ENCODE peak calls at places on chromosomes 4 and X, in nine cellular contexts. One of them, this sample, is unnamed.
A peak's percentile ranks its signal among the peaks of the same experiment; 100 is the strongest.

GRCh38 chrX:139936259-139936658 is 3.4 kb upstream of the ATP11C start:
- DNase-seq in PC-3: peak; percentile 26
- DNase-seq in cardiac muscle cell: no peak
- DNase-seq in adrenal gland: no peak
- DNase-seq in left ventricle myocardium inferior: no peak
- DNase-seq in left lung: no peak
- DNase-seq in fibroblast of lung: no peak
- DNase-seq in GM23248: no peak
- DNase-seq in thoracic aorta: no peak
- DNase-seq in this sample: no peak

GRCh38 chr4:189304179-189304578 is 636.5 kb upstream of the FRG1 start:
- DNase-seq in PC-3: no peak
- DNase-seq in cardiac muscle cell: no peak
- DNase-seq in thoracic aorta: no peak
- DNase-seq in left lung: no peak
- DNase-seq in GM23248: no peak
- DNase-seq in fibroblast of lung: peak; percentile 55
- DNase-seq in left ventricle myocardium inferior: no peak
- DNase-seq in adrenal gland: no peak
- DNase-seq in this sample: no peak

GRCh38 chr4:141580523-141580922 is 55.9 kb upstream of the IL15 start:
- DNase-seq in left ventricle myocardium inferior: no peak
- DNase-seq in left lung: no peak
- DNase-seq in cardiac muscle cell: no peak
- DNase-seq in PC-3: no peak
- DNase-seq in fibroblast of lung: no peak
- DNase-seq in adrenal gland: no peak
- DNase-seq in GM23248: no peak
- DNase-seq in thoracic aorta: no peak
- DNase-seq in this sample: no peak

GRCh38 chrX:94045724-94046123 is 371.7 kb downstream of the FAM133A start:
- DNase-seq in fibroblast of lung: no peak
- DNase-seq in adrenal gland: no peak
- DNase-seq in cardiac muscle cell: no peak
- DNase-seq in PC-3: no peak
- DNase-seq in left lung: no peak
- DNase-seq in thoracic aorta: no peak
- DNase-seq in left ventricle myocardium inferior: no peak
- DNase-seq in GM23248: no peak
- DNase-seq in this sample: no peak

GRCh38 chr4:128830906-128831525 is 21.5 kb downstream of the JADE1 start:
- DNase-seq in left lung: no peak
- DNase-seq in GM23248: no peak
- DNase-seq in cardiac muscle cell: no peak
- DNase-seq in thoracic aorta: no peak
- DNase-seq in fibroblast of lung: no peak
- DNase-seq in left ventricle myocardium inferior: no peak
- DNase-seq in adrenal gland: no peak
- DNase-seq in PC-3: no peak
- DNase-seq in this sample: no peak

GRCh38 chr4:101283436-101283835 is 63.9 kb downstream of the PPP3CA start:
- DNase-seq in fibroblast of lung: no peak
- DNase-seq in left ventricle myocardium inferior: no peak
- DNase-seq in thoracic aorta: no peak
- DNase-seq in PC-3: no peak
- DNase-seq in GM23248: no peak
- DNase-seq in adrenal gland: no peak
- DNase-seq in left lung: no peak
- DNase-seq in cardiac muscle cell: no peak
- DNase-seq in this sample: no peak

GRCh38 chrX:49695276-49696180 is at the start of gene PAGE1:
- DNase-seq in left ventricle myocardium inferior: no peak
- DNase-seq in thoracic aorta: no peak
- DNase-seq in GM23248: no peak
- DNase-seq in PC-3: no peak
- DNase-seq in fibroblast of lung: no peak
- DNase-seq in cardiac muscle cell: no peak
- DNase-seq in adrenal gland: no peak
- DNase-seq in left lung: no peak
- DNase-seq in this sample: no peak

GRCh38 chr4:17260395-17260907 is 251.4 kb downstream of the QDPR start:
- DNase-seq in fibroblast of lung: no peak
- DNase-seq in left lung: no peak
- DNase-seq in PC-3: no peak
- DNase-seq in adrenal gland: no peak
- DNase-seq in GM23248: no peak
- DNase-seq in left ventricle myocardium inferior: no peak
- DNase-seq in thoracic aorta: no peak
- DNase-seq in cardiac muscle cell: no peak
- DNase-seq in this sample: no peak

GRCh38 chrX:119552508-119552907 is 12.7 kb downstream of the STEEP1 start:
- DNase-seq in PC-3: peak; percentile 83
- DNase-seq in thoracic aorta: no peak
- DNase-seq in adrenal gland: no peak
- DNase-seq in cardiac muscle cell: no peak
- DNase-seq in GM23248: peak; percentile 52
- DNase-seq in fibroblast of lung: peak; percentile 50
- DNase-seq in left lung: no peak
- DNase-seq in left ventricle myocardium inferior: no peak
- DNase-seq in this sample: no peak

GRCh38 chrX:23312136-23312535 is 22.5 kb upstream of the PTCHD1 start:
- DNase-seq in left lung: no peak
- DNase-seq in thoracic aorta: no peak
- DNase-seq in PC-3: no peak
- DNase-seq in adrenal gland: no peak
- DNase-seq in cardiac muscle cell: no peak
- DNase-seq in GM23248: no peak
- DNase-seq in fibroblast of lung: no peak
- DNase-seq in left ventricle myocardium inferior: no peak
- DNase-seq in this sample: no peak

GRCh38 chr4:8690811-8691775 is 98.5 kb downstream of the CPZ start:
- DNase-seq in adrenal gland: no peak
- DNase-seq in GM23248: no peak
- DNase-seq in thoracic aorta: no peak
- DNase-seq in cardiac muscle cell: no peak
- DNase-seq in fibroblast of lung: no peak
- DNase-seq in PC-3: no peak
- DNase-seq in left lung: no peak
- DNase-seq in left ventricle myocardium inferior: no peak
- DNase-seq in this sample: peak; percentile 69

GRCh38 chr4:181832305-181832704 is 410.9 kb upstream of the TENM3 start:
- DNase-seq in GM23248: no peak
- DNase-seq in left lung: no peak
- DNase-seq in adrenal gland: no peak
- DNase-seq in PC-3: no peak
- DNase-seq in thoracic aorta: no peak
- DNase-seq in fibroblast of lung: peak; percentile 15
- DNase-seq in left ventricle myocardium inferior: no peak
- DNase-seq in cardiac muscle cell: no peak
- DNase-seq in this sample: no peak

GRCh38 chr4:41668024-41668423 is 80.5 kb downstream of the PHOX2B start:
- DNase-seq in fibroblast of lung: no peak
- DNase-seq in GM23248: no peak
- DNase-seq in left lung: no peak
- DNase-seq in PC-3: no peak
- DNase-seq in thoracic aorta: no peak
- DNase-seq in left ventricle myocardium inferior: no peak
- DNase-seq in adrenal gland: no peak
- DNase-seq in cardiac muscle cell: no peak
- DNase-seq in this sample: no peak

GRCh38 chrX:136147966-136148365 is 633 bp downstream of the FHL1 start:
- DNase-seq in left ventricle myocardium inferior: no peak
- DNase-seq in PC-3: no peak
- DNase-seq in adrenal gland: peak; percentile 16
- DNase-seq in cardiac muscle cell: no peak
- DNase-seq in GM23248: no peak
- DNase-seq in left lung: no peak
- DNase-seq in thoracic aorta: no peak
- DNase-seq in fibroblast of lung: no peak
- DNase-seq in this sample: peak; percentile 73

GRCh38 chr4:16293205-16293860 is 67.1 kb upstream of the TAPT1 start:
- DNase-seq in fibroblast of lung: no peak
- DNase-seq in PC-3: no peak
- DNase-seq in left ventricle myocardium inferior: no peak
- DNase-seq in thoracic aorta: no peak
- DNase-seq in adrenal gland: no peak
- DNase-seq in cardiac muscle cell: no peak
- DNase-seq in GM23248: no peak
- DNase-seq in left lung: no peak
- DNase-seq in this sample: no peak

GRCh38 chr4:158170691-158171455 is 2.0 kb downstream of the GASK1B start:
- DNase-seq in fibroblast of lung: peak; percentile 34
- DNase-seq in cardiac muscle cell: no peak
- DNase-seq in PC-3: peak; percentile 53
- DNase-seq in GM23248: peak; percentile 61
- DNase-seq in thoracic aorta: peak; percentile 49
- DNase-seq in left ventricle myocardium inferior: peak; percentile 85
- DNase-seq in left lung: peak; percentile 86
- DNase-seq in adrenal gland: peak; percentile 85
- DNase-seq in this sample: peak; percentile 81

GRCh38 chrX:12349201-12349600 is 210.9 kb downstream of the FRMPD4 start:
- DNase-seq in PC-3: no peak
- DNase-seq in left ventricle myocardium inferior: no peak
- DNase-seq in cardiac muscle cell: no peak
- DNase-seq in fibroblast of lung: no peak
- DNase-seq in left lung: no peak
- DNase-seq in adrenal gland: no peak
- DNase-seq in thoracic aorta: no peak
- DNase-seq in GM23248: no peak
- DNase-seq in this sample: no peak

GRCh38 chr4:4395849-4396627 is 9.1 kb downstream of the NSG1 start:
- DNase-seq in thoracic aorta: no peak
- DNase-seq in left ventricle myocardium inferior: no peak
- DNase-seq in cardiac muscle cell: peak; percentile 63
- DNase-seq in PC-3: no peak
- DNase-seq in GM23248: peak; percentile 48
- DNase-seq in left lung: peak; percentile 63
- DNase-seq in fibroblast of lung: peak; percentile 22
- DNase-seq in adrenal gland: no peak
- DNase-seq in this sample: no peak

DNA sequence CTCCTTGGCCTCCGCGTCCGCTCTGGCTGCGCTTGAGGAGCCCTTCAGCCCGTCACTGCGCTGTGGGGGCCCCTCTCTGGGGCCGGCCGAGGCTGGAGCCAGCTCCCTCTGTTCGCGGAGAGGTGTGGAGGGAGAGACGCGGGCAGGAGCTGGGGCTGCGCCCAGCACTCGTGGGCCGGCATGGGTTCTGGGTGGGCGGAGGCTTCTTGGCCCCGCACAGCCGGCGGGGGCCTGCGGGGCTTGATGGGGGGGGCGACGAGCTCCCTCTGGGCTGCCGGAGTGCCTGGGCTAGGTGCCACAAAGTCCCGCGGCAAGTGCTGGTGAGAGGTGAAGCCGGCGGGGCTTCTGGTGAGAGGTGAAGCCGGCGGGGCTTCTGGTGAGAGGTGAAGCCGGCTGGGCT is 61.9 kb downstream of the ANKRD50 start:
- DNase-seq in GM23248: no peak
- DNase-seq in cardiac muscle cell: no peak
- DNase-seq in left ventricle myocardium inferior: no peak
- DNase-seq in fibroblast of lung: no peak
- DNase-seq in PC-3: no peak
- DNase-seq in left lung: peak; percentile 74
- DNase-seq in adrenal gland: no peak
- DNase-seq in thoracic aorta: no peak
- DNase-seq in this sample: no peak
- H3K27ac ChIP-seq in GM23248: no peak overlapping the region
- H3K27ac ChIP-seq in cardiac muscle cell: no peak overlapping the region
- H3K27ac ChIP-seq in left ventricle myocardium inferior: no peak overlapping the region
- H3K27ac ChIP-seq in fibroblast of lung: no peak overlapping the region
- H3K27ac ChIP-seq in PC-3: no peak overlapping the region
- H3K27ac ChIP-seq in left lung: no peak overlapping the region
- H3K27ac ChIP-seq in adrenal gland: no peak overlapping the region
- H3K27ac ChIP-seq in thoracic aorta: no peak overlapping the region
- H3K27ac ChIP-seq in this sample: no peak overlapping the region

DNA sequence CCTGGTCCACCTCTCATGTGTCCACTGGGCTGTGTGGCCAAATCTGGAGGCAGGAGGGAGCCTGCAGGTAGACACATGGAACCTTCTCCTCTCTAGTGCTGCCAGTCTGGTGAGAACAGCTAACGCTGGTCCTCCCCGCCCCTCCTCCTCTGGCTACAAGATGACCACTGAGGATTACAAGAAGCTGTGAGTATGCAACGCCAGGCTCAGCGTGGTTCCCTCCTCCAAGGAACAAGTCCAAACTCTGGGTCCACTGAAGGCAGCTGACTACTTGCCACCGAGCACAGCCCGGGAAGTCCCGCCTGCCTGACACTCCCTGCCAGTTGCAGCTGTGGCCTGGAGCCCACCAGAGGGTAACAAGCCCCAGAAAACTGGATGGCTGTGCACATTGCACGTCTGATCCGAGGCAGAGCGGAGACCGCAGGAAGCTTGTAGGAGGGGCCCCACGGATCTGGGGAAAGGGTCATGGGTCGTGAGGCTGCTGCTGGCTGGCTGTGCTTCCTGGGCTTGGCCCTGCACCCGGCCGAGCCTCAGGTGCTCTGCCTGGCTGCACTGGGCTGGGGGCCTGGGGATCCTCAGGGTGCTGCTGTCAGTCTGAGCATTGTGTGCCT is 20.2 kb downstream of the ZNF185 start:
- DNase-seq in adrenal gland: no peak
- DNase-seq in left lung: no peak
- DNase-seq in left ventricle myocardium inferior: no peak
- DNase-seq in PC-3: no peak
- DNase-seq in GM23248: no peak
- DNase-seq in fibroblast of lung: no peak
- DNase-seq in cardiac muscle cell: no peak
- DNase-seq in thoracic aorta: no peak
- DNase-seq in this sample: no peak
- H3K4me3 ChIP-seq in adrenal gland: no peak overlapping the region
- H3K4me3 ChIP-seq in left lung: peak overlapping the region; percentile 13
- H3K4me3 ChIP-seq in left ventricle myocardium inferior: no peak overlapping the region
- H3K4me3 ChIP-seq in PC-3: no peak overlapping the region
- H3K4me3 ChIP-seq in GM23248: no peak overlapping the region
- H3K4me3 ChIP-seq in fibroblast of lung: no peak overlapping the region
- H3K4me3 ChIP-seq in cardiac muscle cell: no peak overlapping the region
- H3K4me3 ChIP-seq in thoracic aorta: no peak overlapping the region
- H3K4me3 ChIP-seq in this sample: no peak overlapping the region

DNA sequence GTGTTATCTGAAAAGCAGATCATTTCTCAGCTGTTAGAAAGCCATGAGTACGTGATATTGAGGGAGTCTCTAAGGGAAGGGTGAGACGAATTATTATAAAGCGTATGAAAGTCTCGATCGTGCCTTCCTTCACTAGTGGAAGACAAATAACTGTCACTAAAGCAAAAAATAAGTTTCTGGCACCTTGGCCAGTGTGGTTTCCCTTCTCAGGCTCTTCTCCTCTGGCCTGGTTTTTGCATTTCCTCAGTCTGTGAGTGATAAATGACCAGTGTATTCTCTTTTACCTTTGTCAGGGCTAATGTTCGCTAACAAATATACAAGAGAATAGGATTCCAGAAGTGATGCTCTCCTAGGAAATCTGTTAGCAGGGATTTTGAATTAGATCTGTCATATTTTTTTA is 19.7 kb downstream of the TXK start:
- DNase-seq in cardiac muscle cell: no peak
- DNase-seq in GM23248: no peak
- DNase-seq in left ventricle myocardium inferior: no peak
- DNase-seq in fibroblast of lung: no peak
- DNase-seq in left lung: no peak
- DNase-seq in adrenal gland: no peak
- DNase-seq in thoracic aorta: no peak
- DNase-seq in PC-3: no peak
- DNase-seq in this sample: no peak
- H3K4me1 ChIP-seq in cardiac muscle cell: no peaks in the 10 kb centered on the region
- H3K4me1 ChIP-seq in GM23248: no peaks in the 10 kb centered on the region
- H3K4me1 ChIP-seq in left ventricle myocardium inferior: no peaks in the 10 kb centered on the region
- H3K4me1 ChIP-seq in fibroblast of lung: no peaks in the 10 kb centered on the region
- H3K4me1 ChIP-seq in left lung: no peaks in the 10 kb centered on the region
- H3K4me1 ChIP-seq in adrenal gland: no peaks in the 10 kb centered on the region
- H3K4me1 ChIP-seq in thoracic aorta: no peaks in the 10 kb centered on the region
- H3K4me1 ChIP-seq in PC-3: peaks cover 6% of the 10 kb centered on the region
- H3K4me1 ChIP-seq in this sample: no peaks in the 10 kb centered on the region

GRCh38 chrX:1059576-1060561 is 152.6 kb downstream of the CRLF2 start:
- DNase-seq in left ventricle myocardium inferior: no peak
- DNase-seq in GM23248: no peak
- DNase-seq in cardiac muscle cell: no peak
- DNase-seq in fibroblast of lung: no peak
- DNase-seq in left lung: no peak
- DNase-seq in thoracic aorta: no peak
- DNase-seq in PC-3: no peak
- DNase-seq in adrenal gland: no peak
- DNase-seq in this sample: peak; percentile 69
- H3K27ac ChIP-seq in left ventricle myocardium inferior: no peak overlapping the region
- H3K27ac ChIP-seq in GM23248: no peak overlapping the region
- H3K27ac ChIP-seq in cardiac muscle cell: no peak overlapping the region
- H3K27ac ChIP-seq in fibroblast of lung: no peak overlapping the region
- H3K27ac ChIP-seq in left lung: no peak overlapping the region
- H3K27ac ChIP-seq in thoracic aorta: no peak overlapping the region
- H3K27ac ChIP-seq in PC-3: no peak overlapping the region
- H3K27ac ChIP-seq in adrenal gland: no peak overlapping the region
- H3K27ac ChIP-seq in this sample: no peak overlapping the region